ENCODE peak calls at places on chromosome 7, in five cellular contexts. Q is activated T-cell treated with anti-CD3 and anti-CD28 coated beads, Interleukin-2, amount 50 U/mL, for 1 hour; B is Panc1; O is activated CD8-positive, alpha-beta memory T cell treated with anti-CD3 and anti-CD28 coated beads for 48 hours; N is progenitor cell of endocrine pancreas. M is an unnamed sample.

GRCh38 chr7:140058517-140058916 is 4.2 kb downstream of the PARP12 start:
- DNase-seq in B (no peak), O (no peak), N (no peak), Q (no peak), M (no peak)

GRCh38 chr7:27046854-27047549 is 48.8 kb downstream of the HOXA1 start:
- DNase-seq in Q (no peak), B (peak; percentile 36), N (no peak), O (no peak), M (no peak)

GRCh38 chr7:100360102-100360607 is 2.2 kb downstream of the PILRB start:
- DNase-seq in O (no peak), B (no peak), Q (no peak), N (no peak), M (no peak)

GRCh38 chr7:94059747-94060146 is 55.6 kb upstream of the BET1 start:
- DNase-seq in N (no peak), Q (no peak), O (no peak), B (no peak), M (no peak)

GRCh38 chr7:22726345-22726848 is 603 bp upstream of the IL6 start:
- DNase-seq in N (no peak), O (peak; percentile 29), B (no peak), Q (peak; percentile 38), M (peak; percentile 90)

GRCh38 chr7:22586806-22587180 is 86.8 kb upstream of the STEAP1B start:
- DNase-seq in B (no peak), O (no peak), Q (no peak), N (no peak), M (peak; percentile 81)

GRCh38 chr7:100678291-100678984 is 4.9 kb downstream of the GNB2 start:
- DNase-seq in B (no peak), N (no peak), O (no peak), Q (no peak), M (no peak)

GRCh38 chr7:158587425-158588084 is at the start of gene PTPRN2:
- DNase-seq in O (peak; percentile 27), Q (peak; percentile 68), N (peak; percentile 65), B (no peak), M (peak; percentile 82)

GRCh38 chr7:136953386-136953785 is 84.9 kb downstream of the CHRM2 start:
- DNase-seq in N (no peak), B (no peak), O (no peak), Q (no peak), M (no peak)

GRCh38 chr7:47366211-47366610 is 215.7 kb downstream of the TNS3 start:
- DNase-seq in B (no peak), Q (no peak), O (no peak), N (no peak), M (no peak)

GRCh38 chr7:46948776-46949175 is 633.1 kb downstream of the TNS3 start:
- DNase-seq in O (no peak), B (no peak), N (no peak), Q (no peak), M (no peak)

GRCh38 chr7:69457912-69458491 is 140.3 kb upstream of the AUTS2 start:
- DNase-seq in Q (no peak), N (no peak), O (no peak), B (no peak), M (peak; percentile 74)

GRCh38 chr7:96169439-96169838 is 152.5 kb downstream of the SLC25A13 start:
- DNase-seq in N (no peak), Q (no peak), O (no peak), B (no peak), M (no peak)

GRCh38 chr7:36473454-36474282 is 84.0 kb downstream of the ANLN start:
- DNase-seq in B (no peak), N (peak; percentile 45), Q (no peak), O (peak; percentile 12), M (peak; percentile 80)

GRCh38 chr7:33310546-33310945 is 181.2 kb downstream of the BBS9 start:
- DNase-seq in Q (no peak), O (no peak), B (no peak), N (no peak), M (no peak)

GRCh38 chr7:1459930-1460756 is 873 bp upstream of the MICALL2 start:
- DNase-seq in N (no peak), Q (no peak), B (no peak), O (no peak), M (no peak)

GRCh38 chr7:100588438-100588837 is 2.3 kb downstream of the FBXO24 start:
- DNase-seq in B (no peak), O (no peak), Q (no peak), N (no peak), M (no peak)

GRCh38 chr7:13467111-13467547 is 522.3 kb downstream of the ETV1 start:
- DNase-seq in O (no peak), N (no peak), B (no peak), Q (no peak), M (no peak)

GRCh38 chr7:42237162-42237821 is at the start of gene GLI3:
- DNase-seq in N (peak; percentile 58), B (no peak), O (no peak), Q (no peak), M (peak; percentile 93)

GRCh38 chr7:2022737-2023250 is 210.0 kb downstream of the MAD1L1 start:
- DNase-seq in Q (no peak), B (no peak), O (no peak), N (no peak), M (no peak)

GRCh38 chr7:55245271-55245723 is 119.8 kb upstream of the LANCL2 start:
- DNase-seq in Q (no peak), O (no peak), B (no peak), N (no peak), M (no peak)

GRCh38 chr7:124671976-124672375 is 93.6 kb downstream of the GPR37 start:
- DNase-seq in Q (no peak), N (no peak), O (no peak), B (no peak), M (no peak)

GRCh38 chr7:76234931-76235441 is 33.3 kb downstream of the SRRM3 start:
- DNase-seq in Q (peak; percentile 71), B (no peak), O (peak; percentile 71), N (peak; percentile 66), M (peak; percentile 91)

GRCh38 chr7:33276325-33276724 is 147.0 kb downstream of the BBS9 start:
- DNase-seq in O (no peak), N (no peak), Q (no peak), B (no peak), M (no peak)

GRCh38 chr7:45689011-45689796 is 115.0 kb downstream of the ADCY1 start:
- DNase-seq in O (no peak), N (no peak), Q (no peak), B (no peak), M (no peak)

M was measured in GM23338.